ENCODE peak calls at places on chromosomes 2 and 18, in five cellular contexts. Q is esophagus squamous epithelium, B is A549, H is Karpas-422, P is transverse colon. L is an unnamed sample.

GRCh38 chr2:88824951-88825350 is 133.5 kb downstream of the RPIA start:
- DNase-seq in Q (no peak), B (no peak), H (no peak), P (no peak), L (no peak)

GRCh38 chr2:105969552-105969951 is 224.5 kb downstream of the UXS1 start:
- DNase-seq in Q (no peak), B (no peak), H (no peak), P (no peak), L (no peak)

GRCh38 chr18:3595282-3596273 is 145.6 kb downstream of the TGIF1 start:
- DNase-seq in Q (no peak), B (no peak), H (peak; percentile 80), P (peak; percentile 44), L (no peak)

GRCh38 chr2:134465706-134466105 is 211.8 kb downstream of the MGAT5 start:
- DNase-seq in Q (no peak), B (no peak), H (no peak), P (no peak), L (no peak)

GRCh38 chr2:65413610-65414009 is 18.8 kb downstream of the SPRED2 start:
- DNase-seq in Q (no peak), B (no peak), H (no peak), P (no peak), L (no peak)

GRCh38 chr2:30809938-30810337 is 2.7 kb upstream of the CAPN13 start:
- DNase-seq in Q (no peak), B (no peak), H (no peak), P (no peak), L (no peak)

GRCh38 chr2:187912956-187913355 is 358.7 kb upstream of the TFPI start:
- DNase-seq in Q (no peak), B (no peak), H (no peak), P (no peak), L (no peak)

GRCh38 chr2:30300456-30301221 is 69.3 kb downstream of the LBH start:
- DNase-seq in Q (no peak), B (peak; percentile 21), H (no peak), P (no peak), L (no peak)

GRCh38 chr2:27954771-27955384 is 64.3 kb downstream of the BABAM2 start:
- DNase-seq in Q (peak; percentile 2), B (peak; percentile 60), H (no peak), P (peak; percentile 27), L (no peak)

GRCh38 chr2:215363461-215364156 is 51.8 kb downstream of the ATIC start:
- DNase-seq in Q (no peak), B (no peak), H (no peak), P (no peak), L (no peak)

GRCh38 chr18:40124107-40124506 is 1830.9 kb upstream of the PIK3C3 start:
- DNase-seq in Q (no peak), B (no peak), H (no peak), P (no peak), L (no peak)

GRCh38 chr18:41378628-41379027 is 576.4 kb upstream of the PIK3C3 start:
- DNase-seq in Q (no peak), B (no peak), H (peak; percentile 79), P (no peak), L (no peak)

GRCh38 chr2:160555420-160555819 is 61.8 kb upstream of the RBMS1 start:
- DNase-seq in Q (no peak), B (no peak), H (no peak), P (no peak), L (no peak)

GRCh38 chr18:59565957-59566356 is 131.3 kb downstream of the CCBE1 start:
- DNase-seq in Q (no peak), B (no peak), H (no peak), P (no peak), L (no peak)
- H3K27ac ChIP-seq in Q (no peak overlapping the region), B (no peak overlapping the region), H (no peak overlapping the region), P (peak overlapping the region; percentile 10), L (no peak overlapping the region)

DNA sequence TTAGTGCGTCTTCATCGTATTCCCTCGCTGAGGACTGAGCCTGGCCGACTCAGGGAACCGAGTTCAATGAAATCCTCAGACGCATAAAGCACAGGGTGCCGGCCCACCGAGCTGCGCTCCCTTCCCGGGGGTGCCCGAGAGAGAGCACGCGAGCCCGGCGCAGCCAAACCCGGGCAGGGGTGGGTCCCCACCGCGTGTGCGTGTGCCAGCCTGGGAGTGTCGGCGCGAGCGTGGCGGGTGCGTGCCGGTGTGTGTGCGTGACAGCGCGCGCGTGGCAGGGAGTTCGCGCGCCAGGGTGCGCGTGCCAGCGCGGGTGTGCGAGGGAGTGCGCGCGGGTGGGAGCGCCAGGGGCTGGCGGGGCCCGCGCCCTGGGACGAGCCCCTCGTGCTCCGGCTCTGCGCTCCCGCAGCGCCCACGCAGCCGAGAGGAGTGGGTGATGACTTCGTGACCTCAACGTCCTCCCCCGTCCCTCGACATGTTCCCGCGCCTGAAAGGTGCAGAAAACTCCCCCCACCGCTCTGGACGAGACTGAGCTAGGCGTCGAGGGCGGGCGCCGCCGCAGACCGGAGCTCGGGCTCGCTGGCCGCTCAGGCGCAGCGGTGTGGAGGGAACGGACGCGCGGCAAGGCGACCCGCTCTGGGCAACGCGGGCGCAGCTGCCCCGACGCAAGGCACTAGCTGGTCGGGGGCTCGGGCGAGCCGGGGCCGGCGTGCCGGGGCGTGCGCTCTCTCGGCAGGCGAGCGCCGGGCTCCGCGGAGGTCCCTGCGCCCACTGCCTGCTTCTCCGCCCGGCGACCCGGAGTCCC is 583.0 kb downstream of the ZEB2 start:
- DNase-seq in Q (no peak), B (no peak), H (peak; percentile 69), P (no peak), L (no peak)
- H3K27ac ChIP-seq in Q (peak overlapping the region; percentile 82), B (peak overlapping the region; percentile 79), H (no peak overlapping the region), P (peak overlapping the region; percentile 81), L (peak overlapping the region; percentile 18)

GRCh38 chr2:156429211-156429610 is 7.0 kb upstream of the GPD2 start:
- DNase-seq in Q (no peak), B (no peak), H (no peak), P (no peak), L (no peak)

GRCh38 chr2:156427067-156427466 is 9.1 kb upstream of the GPD2 start:
- DNase-seq in Q (no peak), B (no peak), H (no peak), P (no peak), L (no peak)

GRCh38 chr2:156434461-156435291 is 1.5 kb upstream of the GPD2 start:
- DNase-seq in Q (no peak), B (no peak), H (no peak), P (no peak), L (no peak)

GRCh38 chr2:156430236-156430977 is 5.8 kb upstream of the GPD2 start:
- DNase-seq in Q (no peak), B (no peak), H (no peak), P (no peak), L (no peak)

GRCh38 chr2:156430978-156431358 is 5.2 kb upstream of the GPD2 start:
- DNase-seq in Q (no peak), B (peak; percentile 54), H (no peak), P (no peak), L (no peak)
- H3K27ac ChIP-seq in Q (peak overlapping the region; percentile 65), B (peak overlapping the region; percentile 86), H (no peak overlapping the region), P (no peak overlapping the region), L (no peak overlapping the region)

DNA sequence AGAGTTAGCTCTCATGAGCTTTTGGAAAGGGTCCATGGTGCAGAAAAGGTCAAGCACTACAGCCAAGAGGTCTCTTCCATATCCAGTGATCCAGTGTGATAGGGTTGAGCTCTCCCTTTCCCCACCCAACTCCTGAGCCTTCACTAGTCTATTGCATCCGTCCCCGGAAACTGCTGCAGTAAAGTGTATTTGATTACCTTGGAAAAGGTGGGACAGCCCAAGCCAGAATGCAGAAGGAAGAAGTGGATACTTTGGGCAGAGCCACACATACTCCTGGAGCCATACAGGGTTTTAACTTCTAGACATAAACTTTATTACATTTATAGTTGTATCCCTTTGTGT is 3.6 kb downstream of the PNKD start:
- DNase-seq in Q (no peak), B (no peak), H (no peak), P (peak; percentile 71), L (no peak)
- H3K27ac ChIP-seq in Q (peak overlapping the region; percentile 92), B (no peak overlapping the region), H (no peak overlapping the region), P (peak overlapping the region; percentile 85), L (no peak overlapping the region)

DNA sequence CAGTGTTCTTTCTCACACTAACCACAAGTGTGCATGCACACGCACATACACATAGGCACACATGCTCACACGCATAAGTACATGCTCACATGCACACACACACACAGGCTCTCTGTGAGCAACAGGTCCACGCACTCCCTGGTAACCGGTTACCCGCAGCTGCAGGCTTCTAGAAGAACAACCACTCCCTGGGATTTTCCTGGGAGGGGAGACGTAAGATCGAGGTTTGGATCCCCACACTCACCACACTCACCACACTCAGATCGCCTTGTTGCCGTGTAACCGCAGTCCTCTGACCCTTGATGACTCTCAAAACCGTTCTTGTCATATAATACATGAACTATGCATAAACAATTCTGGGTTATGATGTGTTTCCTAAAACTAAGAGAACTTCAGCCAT is 42.2 kb downstream of the TTC32 start:
- DNase-seq in Q (no peak), B (no peak), H (no peak), P (no peak), L (no peak)
- H3K27ac ChIP-seq in Q (no peak overlapping the region), B (no peak overlapping the region), H (no peak overlapping the region), P (no peak overlapping the region), L (no peak overlapping the region)

DNA sequence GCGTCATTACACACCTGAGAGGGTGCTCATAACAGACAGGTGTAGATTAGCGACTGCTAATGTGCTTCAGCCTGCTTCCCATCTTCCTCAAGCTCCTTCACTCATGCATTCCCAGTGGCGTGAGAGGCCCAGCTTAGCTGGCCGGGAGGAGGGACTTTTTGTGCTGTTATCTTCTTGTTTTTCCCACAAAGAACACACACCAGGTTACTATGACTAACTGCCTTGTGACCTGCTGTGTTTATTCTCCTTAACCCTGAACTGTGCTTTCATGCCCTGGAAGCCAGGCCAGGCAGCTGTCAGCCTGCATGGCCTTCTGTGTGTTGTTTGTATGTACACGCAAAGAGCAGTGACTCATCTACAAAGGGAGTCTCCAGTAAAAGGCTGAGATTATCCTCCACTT is 143.8 kb downstream of the PIEZO2 start:
- DNase-seq in Q (no peak), B (peak; percentile 4), H (no peak), P (peak; percentile 16), L (no peak)
- H3K27ac ChIP-seq in Q (peak overlapping the region; percentile 12), B (no peak overlapping the region), H (no peak overlapping the region), P (peak overlapping the region; percentile 8), L (no peak overlapping the region)

GRCh38 chr18:46624127-46624526 is 32.9 kb downstream of the LOXHD1 start:
- DNase-seq in Q (no peak), B (no peak), H (no peak), P (no peak), L (no peak)
- H3K27ac ChIP-seq in Q (no peak overlapping the region), B (no peak overlapping the region), H (no peak overlapping the region), P (no peak overlapping the region), L (no peak overlapping the region)

DNA sequence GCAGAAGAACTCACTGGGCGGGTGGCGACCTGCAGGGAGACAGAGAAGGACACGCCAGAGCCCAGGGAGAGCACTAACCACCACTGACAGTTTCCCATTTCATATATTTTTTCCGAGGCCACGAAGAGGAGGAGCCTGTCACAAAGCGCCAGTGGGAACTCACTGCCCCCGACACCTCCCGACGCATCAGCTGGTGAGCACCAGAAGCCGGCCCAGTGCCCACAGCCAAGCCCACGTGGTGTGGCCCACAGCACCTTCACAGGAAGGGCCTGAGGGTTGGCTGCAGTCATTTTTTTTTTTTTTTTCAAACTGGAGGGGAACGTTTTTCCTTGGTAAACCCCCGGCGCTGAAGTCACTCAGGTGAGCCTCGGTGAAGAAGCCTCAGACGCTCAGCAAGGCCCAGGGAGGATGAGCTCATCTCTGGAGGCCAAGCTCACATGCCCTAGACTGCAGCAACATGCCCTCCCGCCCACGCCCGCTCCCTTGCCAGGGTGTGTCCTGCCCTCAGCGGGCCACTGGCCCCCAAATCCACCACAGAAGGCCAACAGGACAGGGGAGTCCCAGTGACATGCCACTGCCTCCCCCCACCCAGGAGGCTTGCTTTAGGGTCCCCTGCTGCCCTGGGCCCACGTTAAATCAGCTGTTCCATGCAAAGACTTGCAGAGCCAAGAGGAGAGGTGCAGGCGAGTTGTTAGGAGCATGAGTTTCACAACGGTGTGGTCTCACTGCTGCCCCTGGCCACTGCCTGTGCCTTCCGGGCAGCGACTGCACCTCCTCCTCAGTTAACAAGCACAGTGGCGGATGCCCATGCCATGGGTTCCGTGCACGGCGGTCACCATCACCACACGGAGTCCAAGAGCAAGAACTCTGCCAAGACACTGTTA is 68.1 kb downstream of the PARD6G start:
- DNase-seq in Q (no peak), B (no peak), H (no peak), P (no peak), L (no peak)
- H3K27ac ChIP-seq in Q (peak overlapping the region; percentile 78), B (no peak overlapping the region), H (no peak overlapping the region), P (no peak overlapping the region), L (no peak overlapping the region)

L was measured in substantia nigra.